ENCODE peak calls at places on chromosome 9, in eight cellular contexts. P is AG04450; N is colonic mucosa; Y is CD4-positive, alpha-beta T cell; M is left ventricle myocardium inferior; C is tibial artery; U is stomach; B is HepG2. R is an unnamed sample.

GRCh38 chr9:129624168-129624759 is 1.7 kb upstream of the NTMT1 start:
- DNase-seq in P (no peak), U (peak), B (peak), C (peak), M (no peak), Y (peak), N (peak), R (peak)

GRCh38 chr9:87102131-87102530 is 154.8 kb upstream of the GAS1 start:
- DNase-seq in M (no peak), C (no peak), Y (no peak), U (no peak), P (no peak), N (no peak), B (no peak), R (no peak)

GRCh38 chr9:35688558-35689350 is 971 bp downstream of the TPM2 start:
- DNase-seq in M (no peak), N (no peak), Y (no peak), P (no peak), B (peak), C (no peak), U (no peak), R (no peak)

GRCh38 chr9:112777914-112778313 is 27.4 kb downstream of the SNX30 start:
- DNase-seq in Y (no peak), B (no peak), P (no peak), M (no peak), N (no peak), C (no peak), U (no peak), R (no peak)

GRCh38 chr9:109101810-109102209 is 17.9 kb downstream of the TMEM245 start:
- DNase-seq in M (no peak), B (no peak), Y (no peak), P (no peak), N (no peak), C (no peak), U (no peak), R (no peak)

GRCh38 chr9:70593241-70593640 is 178.8 kb upstream of the KLF9 start:
- DNase-seq in U (no peak), C (no peak), Y (no peak), P (no peak), M (no peak), B (no peak), N (no peak), R (no peak)

GRCh38 chr9:91693226-91693625 is 256.8 kb downstream of the ROR2 start:
- DNase-seq in N (no peak), P (no peak), C (no peak), M (no peak), Y (no peak), B (no peak), U (no peak), R (no peak)

GRCh38 chr9:80586786-80587185 is 1015.0 kb downstream of the TLE4 start:
- DNase-seq in U (no peak), M (no peak), N (no peak), Y (no peak), B (no peak), P (no peak), C (no peak), R (no peak)

GRCh38 chr9:114995681-114996221 is 65.4 kb upstream of the TNFSF8 start:
- DNase-seq in M (peak), B (no peak), Y (no peak), U (peak), N (no peak), P (no peak), C (no peak), R (no peak)

GRCh38 chr9:2055203-2055658 is 40.1 kb downstream of the SMARCA2 start:
- DNase-seq in Y (no peak), C (no peak), U (no peak), P (no peak), M (no peak), N (no peak), B (no peak), R (no peak)

GRCh38 chr9:21919377-21920362 is 74.5 kb downstream of the CDKN2A start:
- DNase-seq in M (no peak), N (peak), C (no peak), B (peak), U (no peak), P (peak), Y (peak), R (no peak)

GRCh38 chr9:18320046-18320445 is 153.9 kb upstream of the ADAMTSL1 start:
- DNase-seq in C (no peak), U (no peak), B (no peak), Y (no peak), P (no peak), M (no peak), N (no peak), R (no peak)

GRCh38 chr9:74220327-74220726 is 276.8 kb upstream of the RORB start:
- DNase-seq in P (no peak), C (no peak), U (no peak), B (no peak), M (no peak), Y (no peak), N (no peak), R (no peak)

GRCh38 chr9:29556317-29556716 is 1983.0 kb upstream of the C9orf72 start:
- DNase-seq in C (no peak), N (no peak), P (no peak), M (no peak), U (no peak), Y (no peak), B (no peak), R (no peak)

GRCh38 chr9:127305450-127306226 is 41.1 kb downstream of the GARNL3 start:
- DNase-seq in M (no peak), U (no peak), B (no peak), N (no peak), Y (no peak), C (no peak), P (no peak), R (no peak)

GRCh38 chr9:88179080-88179521 is 40.8 kb upstream of the SPATA31C2 start:
- DNase-seq in Y (no peak), U (no peak), M (peak), C (no peak), N (peak), B (no peak), P (no peak), R (no peak)

GRCh38 chr9:12717907-12718306 is 24.7 kb downstream of the TYRP1 start:
- DNase-seq in C (no peak), U (no peak), M (no peak), P (no peak), Y (no peak), N (no peak), B (no peak), R (no peak)

GRCh38 chr9:127078988-127079387 is 43.4 kb downstream of the ANGPTL2 start:
- DNase-seq in U (no peak), N (no peak), M (no peak), C (no peak), Y (no peak), P (no peak), B (no peak), R (no peak)

GRCh38 chr9:37922391-37923120 is 18.6 kb upstream of the SLC25A51 start:
- DNase-seq in Y (no peak), U (no peak), B (no peak), P (no peak), C (peak), N (no peak), M (peak), R (no peak)

GRCh38 chr9:88396836-88397577 is 8.8 kb downstream of the SPIN1 start:
- DNase-seq in C (no peak), U (no peak), M (no peak), B (no peak), N (no peak), P (no peak), Y (no peak), R (no peak)

GRCh38 chr9:127541865-127542264 is 70.2 kb upstream of the STXBP1 start:
- DNase-seq in Y (no peak), M (peak), B (no peak), C (peak), P (no peak), U (no peak), N (no peak), R (no peak)

GRCh38 chr9:4048441-4048840 is 251.4 kb downstream of the GLIS3 start:
- DNase-seq in U (no peak), M (no peak), Y (no peak), N (no peak), B (no peak), C (no peak), P (peak), R (no peak)

GRCh38 chr9:96555567-96556386 is 63.9 kb downstream of the CDC14B start:
- DNase-seq in N (no peak), Y (no peak), U (no peak), C (no peak), B (no peak), M (no peak), P (no peak), R (no peak)

GRCh38 chr9:17222932-17223331 is 88.1 kb downstream of the CNTLN start:
- DNase-seq in B (no peak), N (no peak), P (no peak), Y (no peak), M (no peak), U (no peak), C (no peak), R (no peak)

GRCh38 chr9:17216011-17216410 is 81.2 kb downstream of the CNTLN start:
- DNase-seq in U (no peak), Y (no peak), C (no peak), N (no peak), P (no peak), B (no peak), M (no peak), R (no peak)

GRCh38 chr9:17219261-17219660 is 84.4 kb downstream of the CNTLN start:
- DNase-seq in P (no peak), N (no peak), Y (no peak), B (no peak), M (no peak), U (no peak), C (no peak), R (no peak)
- TF ChIP-seq CTCF in P (peak), N (no peak), Y (no peak), B (no peak), M (no peak), U (no peak), C (no peak), R (no peak)

DNA sequence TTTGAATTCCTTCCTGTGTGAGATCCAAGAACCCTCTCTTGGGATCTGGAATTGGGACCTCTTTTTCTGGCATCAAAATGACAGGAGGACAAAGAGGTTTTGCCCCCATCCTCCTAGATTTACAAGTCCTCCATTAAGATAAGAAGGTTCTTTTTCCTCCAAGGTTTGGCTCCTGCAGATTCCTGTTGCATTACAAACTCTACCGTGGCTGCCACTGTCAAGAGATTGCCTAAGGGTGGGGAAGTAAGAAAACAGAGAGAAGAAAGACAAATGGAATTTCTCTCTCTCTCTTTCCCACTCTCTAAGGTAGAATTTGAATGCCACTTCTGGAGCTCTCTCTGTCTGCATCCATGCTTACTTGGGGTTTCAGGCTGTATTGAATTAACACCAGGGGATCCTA is 12.0 kb upstream of the SVEP1 start:
- DNase-seq in P (no peak), C (no peak), B (no peak), Y (no peak), U (no peak), N (no peak), M (no peak), R (no peak)
- H3K27ac ChIP-seq in P (no peak), C (no peak), B (no peak), Y (no peak), U (no peak), N (no peak), M (no peak), R (no peak)

GRCh38 chr9:99235874-99236627 is 14.0 kb downstream of the SEC61B start:
- DNase-seq in Y (no peak), M (no peak), N (no peak), P (no peak), B (no peak), C (no peak), U (no peak), R (no peak)

GRCh38 chr9:99237356-99237755 is 15.3 kb downstream of the SEC61B start:
- DNase-seq in P (no peak), U (no peak), B (no peak), Y (no peak), M (no peak), N (no peak), C (no peak), R (no peak)

GRCh38 chr9:99235069-99235468 is 13.0 kb downstream of the SEC61B start:
- DNase-seq in N (no peak), U (no peak), P (no peak), B (no peak), Y (no peak), C (no peak), M (no peak), R (no peak)

GRCh38 chr9:99234618-99235017 is 12.5 kb downstream of the SEC61B start:
- DNase-seq in P (no peak), U (no peak), N (no peak), C (no peak), Y (no peak), B (no peak), M (no peak), R (no peak)

GRCh38 chr9:99231708-99232107 is 9.6 kb downstream of the SEC61B start:
- DNase-seq in M (no peak), N (no peak), Y (no peak), P (no peak), U (no peak), B (peak), C (no peak), R (no peak)
- TF ChIP-seq CTCF in M (peak), N (peak), Y (peak), P (peak), U (no peak), B (peak), C (peak), R (peak)

GRCh38 chr9:73154271-73154670 is 2.6 kb downstream of the ANXA1 start:
- DNase-seq in C (no peak), Y (no peak), M (no peak), B (no peak), N (no peak), P (no peak), U (no peak), R (no peak)
- H3K27ac ChIP-seq in C (peak), Y (peak), M (peak), B (no peak), N (peak), P (no peak), U (peak), R (no peak)

DNA sequence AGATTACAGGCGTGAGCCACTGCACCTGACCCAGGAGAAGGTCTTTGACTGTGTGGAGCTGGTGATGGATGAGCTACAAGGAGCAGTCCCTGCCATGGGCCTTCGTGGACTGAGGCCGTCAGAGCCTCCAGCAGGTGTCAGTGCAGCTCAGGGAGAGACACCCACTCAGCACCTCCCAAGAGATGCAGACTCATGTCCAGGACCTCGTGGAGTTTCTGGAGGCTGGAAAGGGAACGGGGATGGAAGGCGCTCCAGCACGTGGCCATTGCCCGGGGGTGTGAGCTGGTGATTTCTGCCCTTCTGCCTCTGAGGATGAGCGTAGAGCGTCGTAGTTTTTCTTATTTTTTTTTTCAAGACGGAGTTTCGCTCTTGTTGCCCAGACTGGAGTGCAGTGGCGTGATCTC is 9.5 kb downstream of the TOR4A start:
- DNase-seq in B (peak), Y (no peak), P (no peak), N (peak), M (no peak), C (no peak), U (peak), R (no peak)
- TF ChIP-seq CTCF in B (peak), Y (no peak), P (peak), N (peak), M (peak), C (peak), U (peak), R (peak)

DNA sequence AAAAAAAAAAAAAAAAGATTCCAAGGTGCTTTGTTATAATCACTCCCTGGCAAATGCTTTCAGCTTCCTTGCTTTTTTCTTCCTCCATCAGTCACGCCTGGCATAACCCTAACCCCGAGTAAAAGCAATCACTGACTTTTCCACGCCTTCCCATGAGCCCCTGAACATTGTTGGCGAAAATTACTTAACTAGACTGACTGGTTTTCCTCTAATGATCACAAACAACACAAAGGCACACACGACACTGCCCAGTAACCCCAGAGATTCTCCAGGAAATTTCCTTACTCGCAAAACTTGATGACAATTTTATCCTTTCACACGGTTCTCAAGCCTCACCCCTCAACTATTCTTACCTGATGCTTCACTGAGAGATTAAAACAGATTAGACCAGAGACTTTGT is 11.4 kb upstream of the PTGR1 start:
- DNase-seq in B (no peak), M (no peak), Y (no peak), N (no peak), U (no peak), C (no peak), P (no peak), R (no peak)
- H3K27ac ChIP-seq in B (no peak), M (no peak), Y (no peak), N (no peak), U (no peak), C (no peak), P (no peak), R (no peak)